ENCODE peak calls at places on chromosomes 2 and 18, in nine cellular contexts. V is uterus; Q is IMR-90; Z is neural progenitor cell; I is effector memory CD4-positive, alpha-beta T cell; T is lower lobe of right lung; J is CD8-positive, alpha-beta memory T cell; P is psoas muscle; L is caudate nucleus. H is an unnamed sample.

GRCh38 chr2:108616731-108617161 is 82.5 kb downstream of the LIMS1 start:
- DNase-seq in L (no peak), J (no peak), T (no peak), P (no peak), Z (no peak), I (no peak), V (no peak), Q (peak; percentile 55), H (no peak)

GRCh38 chr2:28543316-28544068 is 47.6 kb downstream of the PLB1 start:
- DNase-seq in V (no peak), P (no peak), Q (peak; percentile 14), J (no peak), L (no peak), Z (no peak), I (no peak), T (no peak), H (no peak)

GRCh38 chr18:2657788-2658458 is 2.4 kb downstream of the SMCHD1 start:
- DNase-seq in Z (no peak), Q (peak; percentile 94), T (no peak), I (no peak), V (no peak), P (no peak), L (no peak), J (no peak), H (no peak)

GRCh38 chr2:153819501-153819900 is 52.2 kb upstream of the GALNT13 start:
- DNase-seq in V (no peak), Q (no peak), Z (peak; percentile 23), T (no peak), I (no peak), P (no peak), J (no peak), L (no peak), H (no peak)

GRCh38 chr18:26617151-26617554 is 68.8 kb upstream of the KCTD1 start:
- DNase-seq in J (no peak), P (no peak), T (no peak), I (no peak), Q (peak; percentile 90), Z (no peak), V (no peak), L (no peak), H (no peak)

GRCh38 chr2:59529738-59530137 is 1023.7 kb downstream of the BCL11A start:
- DNase-seq in V (no peak), T (no peak), Q (no peak), L (no peak), J (no peak), P (no peak), Z (no peak), I (no peak), H (no peak)

GRCh38 chr18:77209587-77209986 is 40.1 kb upstream of the GALR1 start:
- DNase-seq in Z (no peak), L (no peak), V (no peak), J (no peak), Q (peak; percentile 90), I (no peak), T (no peak), P (no peak), H (no peak)

GRCh38 chr2:3094999-3095958 is 282.3 kb downstream of the EIPR1 start:
- DNase-seq in I (no peak), Q (no peak), Z (no peak), V (no peak), L (no peak), P (no peak), J (no peak), T (no peak), H (no peak)

GRCh38 chr2:127511917-127512316 is 14.4 kb downstream of the IWS1 start:
- DNase-seq in I (no peak), Q (no peak), T (no peak), Z (no peak), J (no peak), V (no peak), P (no peak), L (no peak), H (no peak)

GRCh38 chr18:73848656-73849055 is 299.0 kb downstream of the FBXO15 start:
- DNase-seq in I (no peak), V (no peak), Z (no peak), Q (peak; percentile 88), J (no peak), P (no peak), L (no peak), T (no peak), H (no peak)

GRCh38 chr18:46356278-46357033 is 252.3 kb downstream of the HAUS1 start:
- DNase-seq in Z (no peak), L (no peak), J (no peak), Q (no peak), I (no peak), V (no peak), P (no peak), T (no peak), H (no peak)

GRCh38 chr2:233242231-233242917 is 9.1 kb upstream of the ATG16L1 start:
- DNase-seq in V (no peak), L (no peak), J (no peak), T (no peak), P (no peak), I (no peak), Q (peak; percentile 18), Z (no peak), H (no peak)

GRCh38 chr2:33529771-33530481 is 53.5 kb downstream of the RASGRP3 start:
- DNase-seq in T (no peak), P (no peak), I (no peak), Z (no peak), J (no peak), L (no peak), Q (peak; percentile 98), V (no peak), H (no peak)

GRCh38 chr2:135473567-135473966 is 57.5 kb downstream of the ZRANB3 start:
- DNase-seq in J (peak; percentile 7), T (no peak), V (no peak), L (no peak), I (no peak), Z (no peak), Q (peak; percentile 8), P (no peak), H (no peak)

GRCh38 chr2:38720613-38721241 is 30.4 kb downstream of the SRSF7 start:
- DNase-seq in J (no peak), Q (peak; percentile 98), P (peak; percentile 70), Z (no peak), L (peak; percentile 51), T (peak; percentile 78), V (peak; percentile 82), I (no peak), H (peak; percentile 9)

GRCh38 chr2:107128381-107128780 is 242.4 kb upstream of the ST6GAL2 start:
- DNase-seq in V (no peak), Q (no peak), I (no peak), L (no peak), T (no peak), J (no peak), Z (no peak), P (no peak), H (no peak)

GRCh38 chr2:107136749-107137148 is 250.8 kb upstream of the ST6GAL2 start:
- DNase-seq in Q (no peak), T (no peak), P (no peak), I (no peak), V (no peak), J (no peak), Z (no peak), L (peak; percentile 38), H (no peak)

GRCh38 chr2:107132746-107133145 is 246.8 kb upstream of the ST6GAL2 start:
- DNase-seq in Z (no peak), Q (no peak), T (no peak), I (no peak), V (no peak), J (no peak), P (no peak), L (no peak), H (no peak)

GRCh38 chr2:107133412-107133811 is 247.4 kb upstream of the ST6GAL2 start:
- DNase-seq in L (no peak), I (no peak), Q (no peak), V (no peak), T (no peak), P (no peak), J (no peak), Z (no peak), H (no peak)

GRCh38 chr2:107132141-107132540 is 246.2 kb upstream of the ST6GAL2 start:
- DNase-seq in V (no peak), T (no peak), L (no peak), J (no peak), P (no peak), Q (no peak), I (no peak), Z (no peak), H (no peak)
- H3K27ac ChIP-seq in V (no peak overlapping the region), T (no peak overlapping the region), L (no peak overlapping the region), J (no peak overlapping the region), P (no peak overlapping the region), Q (no peak overlapping the region), I (no peak overlapping the region), Z (no peak overlapping the region), H (no peak overlapping the region)

GRCh38 chr2:170715062-170715931 is at the start of gene SP5:
- DNase-seq in Q (peak; percentile 29), Z (peak; percentile 94), T (peak; percentile 79), I (peak; percentile 22), V (peak; percentile 69), L (no peak), P (peak; percentile 31), J (peak; percentile 31), H (no peak)
- H3K27ac ChIP-seq in Q (no peak within 1 kb of the TSS), Z (no peak within 1 kb of the TSS), T (peak within 1 kb of the TSS; percentile 60), I (no peak within 1 kb of the TSS), V (peak within 1 kb of the TSS; percentile 73), L (no peak within 1 kb of the TSS), P (no peak within 1 kb of the TSS), J (peak within 1 kb of the TSS; percentile 57), H (no peak within 1 kb of the TSS)

GRCh38 chr18:41967680-41968079 is 12.6 kb downstream of the PIK3C3 start:
- DNase-seq in J (no peak), Q (no peak), L (no peak), V (no peak), Z (no peak), P (no peak), T (no peak), I (no peak), H (no peak)
- H3K27ac ChIP-seq in J (no peak overlapping the region), Q (no peak overlapping the region), L (peak overlapping the region; percentile 50), V (no peak overlapping the region), Z (no peak overlapping the region), P (no peak overlapping the region), T (no peak overlapping the region), I (no peak overlapping the region), H (peak overlapping the region; percentile 79)

GRCh38 chr18:50654211-50654610 is 94.3 kb downstream of the MAPK4 start:
- DNase-seq in P (no peak), I (no peak), T (no peak), L (no peak), Z (no peak), Q (no peak), J (no peak), V (no peak), H (no peak)

GRCh38 chr18:50656396-50656795 is 96.5 kb downstream of the MAPK4 start:
- DNase-seq in L (no peak), P (no peak), T (no peak), Q (no peak), V (no peak), Z (no peak), J (no peak), I (no peak), H (no peak)

GRCh38 chr18:50656841-50657470 is 97.1 kb downstream of the MAPK4 start:
- DNase-seq in P (no peak), T (no peak), I (no peak), Q (no peak), V (no peak), Z (no peak), L (peak; percentile 17), J (no peak), H (no peak)

GRCh38 chr18:50653402-50654093 is 93.7 kb downstream of the MAPK4 start:
- DNase-seq in L (no peak), Z (no peak), P (no peak), Q (no peak), T (no peak), I (no peak), V (no peak), J (no peak), H (no peak)

GRCh38 chr18:50654658-50655550 is 95.0 kb downstream of the MAPK4 start:
- DNase-seq in J (no peak), T (no peak), L (peak; percentile 79), I (no peak), V (no peak), Z (no peak), P (no peak), Q (no peak), H (no peak)
- H3K27ac ChIP-seq in J (no peak overlapping the region), T (no peak overlapping the region), L (peak overlapping the region; percentile 95), I (no peak overlapping the region), V (no peak overlapping the region), Z (no peak overlapping the region), P (peak overlapping the region; percentile 79), Q (no peak overlapping the region), H (no peak overlapping the region)